ENCODE peak calls at places on chromosomes 12 and 14, in nine cellular contexts. K, X, I, S, J, A, E, P and R are unnamed samples.

GRCh38 chr14:70896981-70897380 is 10.3 kb upstream of the PCNX1 start:
- DNase-seq in A (no peak), S (no peak), X (no peak), E (no peak), K (no peak), I (no peak), P (no peak), J (no peak), R (no peak)

GRCh38 chr14:104421892-104422291 is 157.7 kb upstream of the C14orf180 start:
- DNase-seq in J (no peak), I (no peak), P (no peak), S (no peak), X (no peak), E (no peak), A (no peak), K (no peak), R (no peak)

GRCh38 chr12:32499048-32499447 is 99.7 kb downstream of the FGD4 start:
- DNase-seq in X (no peak), P (no peak), J (peak; percentile 41), A (no peak), K (no peak), E (no peak), I (no peak), S (no peak), R (no peak)

GRCh38 chr12:131368073-131369071 is 342.5 kb upstream of the SFSWAP start:
- DNase-seq in X (peak; percentile 12), E (no peak), I (no peak), S (no peak), K (no peak), A (no peak), P (no peak), J (no peak), R (no peak)

GRCh38 chr12:9674226-9674590 is 4.7 kb downstream of the CLEC2D start:
- DNase-seq in E (peak; percentile 56), P (no peak), J (no peak), X (no peak), I (no peak), S (no peak), A (no peak), K (no peak), R (no peak)

GRCh38 chr12:6268484-6269157 is 41.9 kb upstream of the PLEKHG6 start:
- DNase-seq in S (no peak), K (no peak), P (no peak), A (no peak), X (no peak), I (no peak), E (no peak), J (no peak), R (no peak)

GRCh38 chr14:75098209-75098608 is 28.6 kb downstream of the NEK9 start:
- DNase-seq in K (no peak), J (no peak), P (no peak), S (no peak), I (no peak), X (no peak), A (no peak), E (no peak), R (no peak)

GRCh38 chr12:132776816-132777568 is 15.4 kb upstream of the ANKLE2 start:
- DNase-seq in I (peak; percentile 36), P (peak; percentile 78), S (no peak), E (no peak), X (peak; percentile 71), K (peak; percentile 72), A (peak; percentile 76), J (peak; percentile 83), R (peak; percentile 55)

GRCh38 chr12:51922762-51923505 is 15.6 kb downstream of the ACVRL1 start:
- DNase-seq in X (peak; percentile 54), J (peak; percentile 66), A (no peak), K (peak; percentile 76), S (no peak), I (peak; percentile 47), E (no peak), P (peak; percentile 80), R (peak; percentile 44)

DNA sequence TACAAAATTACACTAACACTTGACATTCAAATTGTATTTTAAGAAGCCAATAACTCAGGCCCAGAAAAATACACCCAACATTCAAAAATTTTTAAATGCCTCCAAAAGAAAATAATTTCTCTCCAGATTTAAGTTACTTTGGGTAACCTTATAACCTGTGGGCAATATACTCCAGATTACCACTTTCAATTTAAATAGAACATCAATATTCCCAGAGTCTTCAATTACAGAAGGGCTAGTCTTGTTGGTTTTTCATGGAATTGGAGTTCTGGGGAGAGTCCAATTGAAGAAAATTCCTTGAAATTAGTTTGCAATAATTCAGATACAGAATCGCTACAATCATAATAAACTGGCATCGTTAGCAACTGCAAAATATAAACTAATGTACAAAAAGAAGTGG is 2.0 kb downstream of the PPP4R3A start:
- DNase-seq in I (no peak), X (no peak), A (no peak), K (no peak), J (no peak), E (no peak), P (no peak), S (no peak), R (no peak)
- H3K4me3 ChIP-seq in I (peak overlapping the region; percentile 85), X (peak overlapping the region; percentile 93), A (peak overlapping the region; percentile 82), K (peak overlapping the region; percentile 69), J (peak overlapping the region; percentile 98), E (peak overlapping the region; percentile 88), P (peak overlapping the region; percentile 92), S (peak overlapping the region; percentile 87), R (peak overlapping the region; percentile 94)

GRCh38 chr12:45259732-45260480 is 44.0 kb downstream of the ANO6 start:
- DNase-seq in J (no peak), X (no peak), S (no peak), A (no peak), I (peak; percentile 54), P (peak; percentile 72), K (peak; percentile 42), E (no peak), R (peak; percentile 71)
- H3K4me3 ChIP-seq in J (no peak overlapping the region), X (no peak overlapping the region), S (no peak overlapping the region), A (no peak overlapping the region), I (no peak overlapping the region), P (no peak overlapping the region), K (no peak overlapping the region), E (no peak overlapping the region), R (no peak overlapping the region)

GRCh38 chr14:57060276-57060956 is 208.3 kb downstream of the EXOC5 start:
- DNase-seq in P (peak; percentile 6), A (no peak), S (no peak), K (no peak), J (no peak), E (no peak), I (no peak), X (no peak), R (no peak)
- H3K4me3 ChIP-seq in P (no peak overlapping the region), A (no peak overlapping the region), S (no peak overlapping the region), K (no peak overlapping the region), J (no peak overlapping the region), E (no peak overlapping the region), I (no peak overlapping the region), X (no peak overlapping the region), R (no peak overlapping the region)

GRCh38 chr12:43988838-43989560 is 153.1 kb downstream of the TMEM117 start:
- DNase-seq in I (no peak), S (no peak), P (peak; percentile 17), X (no peak), A (no peak), K (no peak), E (no peak), J (no peak), R (no peak)
- H3K4me3 ChIP-seq in I (no peak overlapping the region), S (no peak overlapping the region), P (no peak overlapping the region), X (no peak overlapping the region), A (no peak overlapping the region), K (no peak overlapping the region), E (no peak overlapping the region), J (no peak overlapping the region), R (no peak overlapping the region)